ENCODE peak calls at places on chromosome 19, in four cellular contexts. R is GM12878, G is HepG2, M is K562. O is an unnamed sample.

GRCh38 chr19:55353803-55354697 is 469 bp downstream of the COX6B2 start:
- DNase-seq in M (peak), G (no peak), R (no peak), O (peak)

GRCh38 chr19:46428278-46429141 is at the start of gene PNMA8C:
- DNase-seq in R (no peak), G (no peak), M (peak), O (no peak)

GRCh38 chr19:56347163-56347778 is 32.6 kb upstream of the ZSCAN5A start:
- DNase-seq in R (no peak), M (no peak), G (no peak), O (no peak)

GRCh38 chr19:18985257-18985656 is 44.2 kb upstream of the HOMER3 start:
- DNase-seq in M (no peak), G (no peak), R (no peak), O (no peak)

GRCh38 chr19:29404951-29405727 is 120.7 kb upstream of the VSTM2B start:
- DNase-seq in R (no peak), M (no peak), G (no peak), O (no peak)

GRCh38 chr19:29953352-29954247 is 11.6 kb downstream of the URI1 start:
- DNase-seq in G (no peak), R (no peak), M (no peak), O (no peak)

GRCh38 chr19:15173746-15174404 is 26.9 kb downstream of the NOTCH3 start:
- DNase-seq in M (peak), R (no peak), G (peak), O (no peak)

GRCh38 chr19:2542341-2543069 is 66.6 kb downstream of the GADD45B start:
- DNase-seq in G (peak), R (no peak), M (no peak), O (peak)

GRCh38 chr19:18514800-18515682 is 6.8 kb downstream of the ELL start:
- DNase-seq in G (peak), R (no peak), M (no peak), O (peak)

GRCh38 chr19:45947926-45948325 is 25.7 kb downstream of the NOVA2 start:
- DNase-seq in M (no peak), G (no peak), R (no peak), O (no peak)

GRCh38 chr19:34366670-34367423 is 1.9 kb downstream of the GPI start:
- DNase-seq in R (no peak), G (no peak), M (no peak), O (no peak)

GRCh38 chr19:1864480-1865171 is 1.2 kb upstream of the KLF16 start:
- DNase-seq in M (peak), G (peak), R (no peak), O (no peak)

GRCh38 chr19:10508707-10509106 is 5.6 kb upstream of the KEAP1 start:
- DNase-seq in M (no peak), R (no peak), G (no peak), O (no peak)

GRCh38 chr19:2077833-2078619 is 18.1 kb downstream of the MOB3A start:
- DNase-seq in M (no peak), R (no peak), G (no peak), O (no peak)

GRCh38 chr19:2423913-2424685 is 3.3 kb downstream of the TIMM13 start:
- DNase-seq in R (no peak), M (no peak), G (no peak), O (no peak)

GRCh38 chr19:49331616-49332055 is 3.6 kb upstream of the CD37 start:
- DNase-seq in G (peak), M (peak), R (peak), O (peak)

GRCh38 chr19:3183721-3184641 is 1.7 kb upstream of the NCLN start:
- DNase-seq in M (peak), R (no peak), G (no peak), O (no peak)

GRCh38 chr19:46748325-46749109 is 2.3 kb upstream of the STRN4 start:
- DNase-seq in R (no peak), M (peak), G (peak), O (peak)

GRCh38 chr19:403221-404036 is 5.5 kb downstream of the C2CD4C start:
- DNase-seq in G (no peak), M (no peak), R (no peak), O (peak)

GRCh38 chr19:52648336-52648990 is 10.3 kb upstream of the ZNF83 start:
- DNase-seq in G (no peak), R (no peak), M (no peak), O (no peak)
- TF ChIP-seq RFX5 in G (no peak), R (no peak), M (no peak), O (no peak)

GRCh38 chr19:36139120-36139472 is 770 bp upstream of the CAPNS1 start:
- DNase-seq in G (peak), M (no peak), R (no peak), O (no peak)

GRCh38 chr19:36139473-36140288 is at the start of gene CAPNS1:
- DNase-seq in R (peak), G (peak), M (peak), O (peak)

GRCh38 chr19:36141039-36141914 is 1.4 kb downstream of the CAPNS1 start:
- DNase-seq in R (peak), G (peak), M (peak), O (peak)

GRCh38 chr19:36142046-36142445 is 2.2 kb downstream of the CAPNS1 start:
- DNase-seq in G (no peak), M (no peak), R (no peak), O (no peak)

DNA sequence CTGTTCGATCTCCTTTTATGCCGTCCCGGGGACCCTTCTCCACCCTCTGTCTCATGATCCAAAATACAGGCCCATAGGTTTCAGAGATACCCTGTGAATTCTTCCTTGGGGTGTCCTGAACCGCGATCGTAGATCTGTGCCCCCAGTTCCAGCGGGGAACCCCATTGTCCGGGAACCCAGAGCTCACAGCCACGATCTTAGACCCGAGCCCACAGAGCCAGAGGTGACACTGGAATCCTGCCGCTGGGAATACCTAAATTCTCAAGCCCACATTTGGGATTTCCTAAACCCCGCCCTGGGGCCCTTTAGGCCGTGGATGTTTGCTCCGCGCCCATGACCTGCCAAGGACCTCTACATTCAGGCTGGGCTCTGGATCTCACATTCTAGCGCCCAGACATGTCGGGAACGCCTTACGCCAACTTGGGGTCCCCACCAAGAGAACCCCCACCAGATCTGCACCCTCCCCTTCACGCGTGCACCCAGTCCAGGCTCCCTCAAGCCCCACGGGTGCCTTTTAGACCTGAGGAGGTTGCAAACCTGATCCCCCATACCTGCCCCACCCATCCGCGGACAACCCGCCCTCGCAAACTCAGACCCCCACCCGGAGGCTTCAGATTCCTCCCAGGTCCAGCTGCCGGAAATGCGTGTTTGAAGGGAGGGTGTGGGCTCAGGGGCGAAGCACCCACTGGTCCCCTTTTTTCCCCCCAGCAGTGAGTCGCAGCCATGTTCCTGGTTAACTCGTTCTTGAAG is 598 bp downstream of the CAPNS1 start:
- DNase-seq in M (peak), R (no peak), G (peak), O (peak)
- TF ChIP-seq JUNB in M (no peak), R (no peak), G (no peak), O (no peak)

DNA sequence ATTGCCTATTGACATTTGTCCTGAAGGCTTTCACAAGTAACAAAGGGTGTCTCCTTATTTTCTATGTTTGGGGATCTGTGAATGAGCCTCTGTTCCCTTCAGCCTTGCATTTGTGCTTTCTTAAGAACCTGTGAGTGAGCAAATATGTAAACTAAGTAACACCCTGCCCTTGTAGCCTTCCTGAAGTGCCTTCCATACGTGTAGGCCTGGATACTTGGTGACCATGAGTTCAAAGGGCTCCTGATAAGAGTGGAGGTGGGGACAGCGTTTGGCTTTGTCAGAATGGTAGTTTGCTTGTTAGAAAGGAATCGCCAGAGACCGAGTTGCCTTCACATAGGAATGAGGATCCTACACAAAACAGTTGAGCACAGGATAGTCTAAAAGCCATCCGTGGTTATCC is 14.5 kb upstream of the CCDC97 start:
- DNase-seq in R (no peak), G (no peak), M (no peak), O (no peak)
- TF ChIP-seq MAX in R (no peak), G (no peak), M (no peak), O (no peak)

GRCh38 chr19:28061111-28061510 is 1151.8 kb downstream of the UQCRFS1 start:
- DNase-seq in R (no peak), M (no peak), G (no peak), O (no peak)
- TF ChIP-seq RFX5 in R (no peak), M (no peak), G (no peak), O (no peak)

GRCh38 chr19:4278010-4278409 is 1.1 kb upstream of the SHD start:
- DNase-seq in R (no peak), M (no peak), G (no peak), O (no peak)
- TF ChIP-seq JUNB in R (no peak), M (no peak), G (no peak), O (no peak)

O was measured in A549.